ENCODE peak calls at places on chromosomes 5 and 9, in seven cellular contexts. R, J, E, U, D, C and V are unnamed samples.
A peak's percentile ranks its signal among the peaks of the same experiment; 100 is the strongest.

GRCh38 chr5:163696270-163696887 is 191.0 kb downstream of the MAT2B start:
- DNase-seq in R (peak; percentile 5), J (peak; percentile 23), E (peak; percentile 19), U (no peak), D (peak; percentile 20), C (peak; percentile 38), V (no peak)

GRCh38 chr5:113271753-113272454 is 162.9 kb downstream of the TSSK1B start:
- DNase-seq in R (no peak), J (no peak), E (no peak), U (no peak), D (no peak), C (no peak), V (no peak)

GRCh38 chr5:80796861-80797260 is 142.1 kb upstream of the DHFR start:
- DNase-seq in R (no peak), J (no peak), E (no peak), U (no peak), D (no peak), C (no peak), V (no peak)

GRCh38 chr9:26159575-26160392 is 481.5 kb upstream of the TUSC1 start:
- DNase-seq in R (no peak), J (no peak), E (no peak), U (no peak), D (no peak), C (no peak), V (no peak)

GRCh38 chr5:68802430-68802829 is 291.4 kb upstream of the SLC30A5 start:
- DNase-seq in R (no peak), J (no peak), E (no peak), U (no peak), D (no peak), C (no peak), V (no peak)

GRCh38 chr9:23829580-23830458 is 3.8 kb upstream of the ELAVL2 start:
- DNase-seq in R (no peak), J (no peak), E (no peak), U (no peak), D (no peak), C (peak; percentile 1), V (no peak)

GRCh38 chr5:171418982-171419662 is at the start of gene FGF18:
- DNase-seq in R (peak; percentile 23), J (no peak), E (peak; percentile 56), U (peak; percentile 78), D (no peak), C (peak; percentile 56), V (no peak)

GRCh38 chr9:5652810-5653209 is 23.9 kb downstream of the RIC1 start:
- DNase-seq in R (no peak), J (no peak), E (no peak), U (no peak), D (no peak), C (no peak), V (no peak)

GRCh38 chr9:95370064-95370463 is 52.6 kb upstream of the FANCC start:
- DNase-seq in R (no peak), J (no peak), E (no peak), U (no peak), D (no peak), C (no peak), V (no peak)

GRCh38 chr9:33159760-33160127 is 7.4 kb downstream of the B4GALT1 start:
- DNase-seq in R (peak; percentile 52), J (no peak), E (no peak), U (no peak), D (peak; percentile 46), C (no peak), V (peak; percentile 66)

GRCh38 chr5:140182803-140183367 is 7.9 kb downstream of the CYSTM1 start:
- DNase-seq in R (peak; percentile 65), J (no peak), E (no peak), U (no peak), D (no peak), C (no peak), V (no peak)

GRCh38 chr9:89408628-89409101 is 89.2 kb downstream of the SEMA4D start:
- DNase-seq in R (no peak), J (no peak), E (no peak), U (no peak), D (peak; percentile 45), C (no peak), V (no peak)

GRCh38 chr9:114112778-114113585 is 13.9 kb upstream of the KIF12 start:
- DNase-seq in R (peak; percentile 70), J (no peak), E (no peak), U (peak; percentile 91), D (peak; percentile 86), C (no peak), V (peak; percentile 62)

GRCh38 chr5:16654647-16655334 is 38.0 kb upstream of the RETREG1 start:
- DNase-seq in R (no peak), J (no peak), E (no peak), U (no peak), D (no peak), C (no peak), V (no peak)

GRCh38 chr9:117034862-117035261 is 347.8 kb downstream of the TRIM32 start:
- DNase-seq in R (no peak), J (no peak), E (no peak), U (no peak), D (no peak), C (no peak), V (no peak)

GRCh38 chr5:138844812-138845513 is 30.2 kb downstream of the LRRTM2 start:
- DNase-seq in R (no peak), J (no peak), E (no peak), U (no peak), D (no peak), C (no peak), V (no peak)

GRCh38 chr5:141513021-141513626 is 24.2 kb downstream of the PCDHGC5 start:
- DNase-seq in R (peak; percentile 27), J (no peak), E (no peak), U (no peak), D (peak; percentile 68), C (no peak), V (peak; percentile 52)

GRCh38 chr5:55692509-55692908 is 19.6 kb downstream of the SLC38A9 start:
- DNase-seq in R (no peak), J (no peak), E (no peak), U (no peak), D (no peak), C (peak; percentile 66), V (no peak)

GRCh38 chr5:61044545-61044944 is 99.5 kb downstream of the NDUFAF2 start:
- DNase-seq in R (no peak), J (no peak), E (no peak), U (no peak), D (no peak), C (no peak), V (no peak)

GRCh38 chr5:138445547-138446271 is 6.9 kb downstream of the REEP2 start:
- DNase-seq in R (no peak), J (no peak), E (no peak), U (no peak), D (no peak), C (no peak), V (no peak)

GRCh38 chr5:140261403-140262171 is 41.3 kb downstream of the PFDN1 start:
- DNase-seq in R (peak; percentile 67), J (no peak), E (peak; percentile 79), U (no peak), D (peak; percentile 90), C (peak; percentile 85), V (peak; percentile 73)

GRCh38 chr9:134625361-134626140 is 16.1 kb upstream of the COL5A1 start:
- DNase-seq in R (no peak), J (no peak), E (no peak), U (peak; percentile 58), D (no peak), C (no peak), V (no peak)

GRCh38 chr5:120053841-120054240 is 410.3 kb upstream of the PRR16 start:
- DNase-seq in R (no peak), J (no peak), E (no peak), U (no peak), D (no peak), C (no peak), V (no peak)

GRCh38 chr5:139636207-139636792 is 11.8 kb upstream of the CXXC5 start:
- DNase-seq in R (no peak), J (no peak), E (no peak), U (no peak), D (no peak), C (no peak), V (no peak)

GRCh38 chr5:89187883-89188465 is 305.0 kb upstream of the MEF2C start:
- DNase-seq in R (no peak), J (no peak), E (no peak), U (no peak), D (no peak), C (no peak), V (no peak)

GRCh38 chr9:70988551-70988950 is 132.9 kb downstream of the TRPM3 start:
- DNase-seq in R (no peak), J (no peak), E (no peak), U (no peak), D (no peak), C (no peak), V (no peak)

GRCh38 chr9:136665111-136665703 is 2.5 kb downstream of the EGFL7 start:
- DNase-seq in R (no peak), J (no peak), E (no peak), U (no peak), D (no peak), C (no peak), V (no peak)
- TF ChIP-seq POLR2A in R (no peak), J (no peak), E (no peak), U (no peak), D (no peak), C (no peak), V (no peak)

GRCh38 chr9:3361689-3362392 is 164.0 kb downstream of the RFX3 start:
- DNase-seq in R (no peak), J (no peak), E (no peak), U (no peak), D (no peak), C (no peak), V (no peak)
- H3K27ac ChIP-seq in R (no peak overlapping the region), J (no peak overlapping the region), E (no peak overlapping the region), U (no peak overlapping the region), D (no peak overlapping the region), C (no peak overlapping the region), V (no peak overlapping the region)

GRCh38 chr9:128992995-128993394 is 35.1 kb downstream of the SH3GLB2 start:
- DNase-seq in R (no peak), J (no peak), E (no peak), U (no peak), D (peak; percentile 44), C (no peak), V (no peak)

GRCh38 chr9:128983536-128983935 is 36.0 kb downstream of the NUP188 start:
- DNase-seq in R (no peak), J (no peak), E (no peak), U (no peak), D (no peak), C (no peak), V (no peak)

GRCh38 chr9:128986671-128987070 is 39.2 kb downstream of the NUP188 start:
- DNase-seq in R (no peak), J (no peak), E (no peak), U (no peak), D (no peak), C (no peak), V (no peak)

GRCh38 chr9:128987800-128988199 is 40.3 kb downstream of the NUP188 start:
- DNase-seq in R (no peak), J (no peak), E (no peak), U (no peak), D (peak; percentile 74), C (no peak), V (no peak)
- TF ChIP-seq CTCF in R (no peak), J (no peak), E (no peak), U (no peak), D (no peak), C (no peak), V (no peak)

DNA sequence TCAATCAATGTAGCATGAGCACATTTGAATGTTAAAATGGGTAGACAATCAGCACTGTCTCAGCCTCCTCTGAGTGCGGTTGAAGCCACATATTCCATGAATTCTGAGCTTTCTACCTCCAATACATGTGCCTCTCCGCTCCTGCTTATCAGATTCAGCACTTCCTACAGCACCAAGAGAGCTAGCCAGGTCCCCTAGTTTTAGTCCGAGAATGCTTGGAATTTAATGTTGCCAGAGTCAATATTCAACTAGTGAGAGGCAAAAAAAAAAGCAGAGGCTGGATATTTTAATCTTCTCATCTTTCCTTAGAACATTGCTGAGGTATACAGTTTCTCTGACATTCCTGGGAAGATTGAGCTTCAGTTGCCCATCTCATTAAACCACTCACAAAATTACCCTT is 1979.1 kb upstream of the CDH9 start:
- DNase-seq in R (no peak), J (no peak), E (no peak), U (no peak), D (no peak), C (no peak), V (no peak)
- TF ChIP-seq POLR2A in R (no peak), J (no peak), E (no peak), U (no peak), D (no peak), C (no peak), V (no peak)